ENCODE peak calls at places on chromosomes 6 and 20, in four cellular contexts. S is epithelial cell of esophagus, G is ovary, D is dorsolateral prefrontal cortex. T is an unnamed sample.

GRCh38 chr20:57476073-57476526 is 48.8 kb downstream of the CTCFL start:
- DNase-seq in S (no peak), D (peak; percentile 34), G (peak; percentile 8), T (no peak)

GRCh38 chr6:75673885-75674284 is 72.2 kb downstream of the SENP6 start:
- DNase-seq in G (no peak), D (no peak), S (no peak), T (no peak)

GRCh38 chr20:57392512-57393271 is 1.5 kb downstream of the RBM38 start:
- DNase-seq in G (peak; percentile 58), D (no peak), S (peak; percentile 29), T (no peak)

GRCh38 chr20:22807646-22808045 is 223.3 kb upstream of the FOXA2 start:
- DNase-seq in D (no peak), S (peak; percentile 36), G (no peak), T (no peak)

GRCh38 chr20:47125553-47126373 is 230.7 kb downstream of the ZMYND8 start:
- DNase-seq in G (no peak), S (peak; percentile 94), D (no peak), T (no peak)

GRCh38 chr6:42572523-42572922 is 8.7 kb downstream of the UBR2 start:
- DNase-seq in S (no peak), G (no peak), D (no peak), T (no peak)

GRCh38 chr20:4681441-4681840 is 40.3 kb upstream of the PRND start:
- DNase-seq in G (no peak), S (peak; percentile 68), D (no peak), T (no peak)

GRCh38 chr6:10659697-10660348 is 34.6 kb downstream of the C6orf52 start:
- DNase-seq in D (no peak), G (peak; percentile 11), S (no peak), T (peak; percentile 9)

GRCh38 chr6:37432916-37433656 is at the start of gene CMTR1:
- DNase-seq in D (peak; percentile 94), G (peak; percentile 96), S (peak; percentile 90), T (peak; percentile 91)

GRCh38 chr6:54970337-54970736 is 123.8 kb downstream of the FAM83B start:
- DNase-seq in D (no peak), G (no peak), S (peak; percentile 93), T (no peak)

GRCh38 chr6:71080793-71081192 is 123.9 kb upstream of the B3GAT2 start:
- DNase-seq in S (peak; percentile 30), D (no peak), G (no peak), T (no peak)

GRCh38 chr6:149012040-149012545 is 265.3 kb downstream of the UST start:
- DNase-seq in G (no peak), D (no peak), S (peak; percentile 96), T (no peak)

GRCh38 chr6:114007451-114007953 is 36.6 kb upstream of the HDAC2 start:
- DNase-seq in D (no peak), S (no peak), G (no peak), T (no peak)

GRCh38 chr6:81996414-81996813 is 243.9 kb upstream of the TENT5A start:
- DNase-seq in S (peak; percentile 80), G (no peak), D (no peak), T (no peak)

DNA sequence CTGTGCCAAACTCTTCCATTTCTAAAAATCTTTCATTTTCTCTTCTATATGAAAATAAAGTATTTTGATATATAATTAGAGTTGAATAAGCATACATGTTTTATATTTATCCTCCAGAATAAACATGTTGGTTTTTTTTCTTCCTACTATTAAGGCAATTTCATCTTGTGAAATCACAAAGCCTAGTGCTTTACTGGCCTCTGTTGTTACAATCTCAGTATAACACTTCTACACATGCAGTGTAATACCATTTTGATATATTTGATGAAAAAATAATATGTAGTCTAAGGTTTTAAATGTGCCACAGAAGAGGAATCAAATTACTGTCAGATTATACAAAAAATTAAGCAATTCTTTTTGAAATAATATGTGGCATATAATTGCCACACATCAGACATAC is 225.3 kb upstream of the MANEA start:
- DNase-seq in G (no peak), S (peak; percentile 33), D (no peak), T (no peak)
- TF ChIP-seq CTCF in G (no peak), S (peak; percentile 27), D (no peak), T (peak; percentile 52)

GRCh38 chr6:4281341-4282293 is 146.2 kb upstream of the ECI2 start:
- DNase-seq in D (peak; percentile 90), G (peak; percentile 44), S (peak; percentile 100), T (peak; percentile 9)
- TF ChIP-seq CTCF in D (no peak), G (no peak), S (peak; percentile 56), T (no peak)

GRCh38 chr6:1587546-1587945 is 22.2 kb upstream of the FOXC1 start:
- DNase-seq in G (no peak), S (no peak), D (no peak), T (no peak)
- TF ChIP-seq CTCF in G (no peak), S (no peak), D (no peak), T (no peak)

DNA sequence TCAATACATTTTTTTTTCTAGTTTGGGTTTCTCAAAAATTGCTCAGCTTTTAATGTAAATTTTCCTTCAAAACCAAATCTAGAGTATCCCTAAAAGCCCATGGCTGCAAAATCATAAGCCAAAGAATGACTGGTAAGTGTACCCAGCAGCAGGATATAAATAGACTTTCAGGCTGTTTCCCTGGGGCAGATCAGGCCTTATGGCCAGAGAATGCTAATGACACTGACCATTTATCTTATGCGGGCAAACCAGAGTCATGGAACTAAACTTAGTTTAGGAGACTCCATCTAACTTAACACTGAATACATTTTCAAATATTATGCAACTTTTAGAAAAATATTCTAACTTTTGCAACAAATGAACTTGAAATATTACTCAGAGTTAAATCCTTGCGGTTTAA is 7.4 kb downstream of the OSER1 start:
- DNase-seq in D (no peak), G (no peak), S (no peak), T (no peak)
- TF ChIP-seq CTCF in D (no peak), G (no peak), S (no peak), T (no peak)

GRCh38 chr6:133889557-133890301 is 816 bp downstream of the TCF21 start:
- DNase-seq in G (peak; percentile 78), D (no peak), S (no peak), T (peak; percentile 11)
- TF ChIP-seq CTCF in G (no peak), D (no peak), S (no peak), T (no peak)

GRCh38 chr20:61973515-61974356 is 91.9 kb downstream of the TAF4 start:
- DNase-seq in S (no peak), D (no peak), G (no peak), T (no peak)
- TF ChIP-seq CTCF in S (no peak), D (no peak), G (no peak), T (no peak)

GRCh38 chr20:48403362-48403761 is 424.4 kb downstream of the PREX1 start:
- DNase-seq in G (no peak), S (no peak), D (no peak), T (no peak)

GRCh38 chr20:48406462-48407235 is 421.1 kb downstream of the PREX1 start:
- DNase-seq in S (no peak), G (no peak), D (no peak), T (no peak)

GRCh38 chr20:48407710-48408109 is 420.1 kb downstream of the PREX1 start:
- DNase-seq in G (no peak), S (no peak), D (no peak), T (no peak)

GRCh38 chr20:48405909-48406308 is 421.9 kb downstream of the PREX1 start:
- DNase-seq in G (no peak), S (no peak), D (no peak), T (no peak)

DNA sequence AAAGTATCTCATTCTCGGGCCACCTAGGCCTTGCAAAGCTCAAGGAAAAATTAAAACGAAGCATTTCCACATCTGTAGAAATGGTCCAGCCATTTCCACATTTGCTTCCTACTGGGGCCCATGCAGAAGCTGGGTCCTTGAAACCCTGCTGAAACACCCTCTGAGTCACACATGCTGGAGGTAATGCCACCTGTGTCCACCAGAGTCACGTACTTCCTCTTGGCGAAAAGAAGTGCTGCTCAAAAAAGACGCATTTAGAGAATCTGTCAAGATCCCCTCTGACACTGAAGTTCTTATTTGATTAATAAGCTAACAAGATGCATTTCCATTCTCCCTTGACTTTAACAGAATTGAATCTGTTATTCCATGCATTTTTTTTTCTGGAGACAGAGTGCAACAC is 423.2 kb downstream of the PREX1 start:
- DNase-seq in S (no peak), D (no peak), G (no peak), T (no peak)
- TF ChIP-seq CTCF in S (no peak), D (no peak), G (no peak), T (peak; percentile 47)